ENCODE peak calls at places on chromosomes 11 and 22, in ten cellular contexts. One of them, this sample, is unnamed.
A peak's percentile ranks its signal among the peaks of the same experiment; 100 is the strongest.

GRCh38 chr22:30609260-30610185 is 2.5 kb downstream of the TCN2 start:
- DNase-seq in esophagus muscularis mucosa: no peak
- DNase-seq in Panc1: no peak
- DNase-seq in thoracic aorta: no peak
- DNase-seq in psoas muscle: peak; percentile 32
- DNase-seq in IMR-90: peak; percentile 86
- DNase-seq in kidney: no peak
- DNase-seq in A549: peak; percentile 59
- DNase-seq in pancreas: no peak
- DNase-seq in HCT116: no peak
- DNase-seq in this sample: peak; percentile 84

GRCh38 chr11:61746654-61747388 is 5.6 kb upstream of the MYRF start:
- DNase-seq in esophagus muscularis mucosa: no peak
- DNase-seq in Panc1: no peak
- DNase-seq in thoracic aorta: no peak
- DNase-seq in psoas muscle: no peak
- DNase-seq in IMR-90: no peak
- DNase-seq in kidney: no peak
- DNase-seq in A549: no peak
- DNase-seq in pancreas: no peak
- DNase-seq in HCT116: no peak
- DNase-seq in this sample: no peak

GRCh38 chr11:66559141-66559861 is 9.1 kb downstream of the CTSF start:
- DNase-seq in esophagus muscularis mucosa: no peak
- DNase-seq in Panc1: no peak
- DNase-seq in thoracic aorta: no peak
- DNase-seq in psoas muscle: peak; percentile 70
- DNase-seq in IMR-90: no peak
- DNase-seq in kidney: no peak
- DNase-seq in A549: no peak
- DNase-seq in pancreas: peak; percentile 73
- DNase-seq in HCT116: no peak
- DNase-seq in this sample: no peak

GRCh38 chr22:22129387-22129786 is 115.2 kb upstream of the VPREB1 start:
- DNase-seq in esophagus muscularis mucosa: no peak
- DNase-seq in Panc1: no peak
- DNase-seq in thoracic aorta: no peak
- DNase-seq in psoas muscle: no peak
- DNase-seq in IMR-90: no peak
- DNase-seq in kidney: no peak
- DNase-seq in A549: no peak
- DNase-seq in pancreas: no peak
- DNase-seq in HCT116: no peak
- DNase-seq in this sample: no peak

GRCh38 chr22:29621761-29622526 is 18.5 kb downstream of the NF2 start:
- DNase-seq in esophagus muscularis mucosa: no peak
- DNase-seq in Panc1: peak; percentile 99
- DNase-seq in thoracic aorta: no peak
- DNase-seq in psoas muscle: no peak
- DNase-seq in IMR-90: peak; percentile 97
- DNase-seq in kidney: no peak
- DNase-seq in A549: peak; percentile 86
- DNase-seq in pancreas: no peak
- DNase-seq in HCT116: peak; percentile 91
- DNase-seq in this sample: peak; percentile 100

GRCh38 chr11:63896071-63896470 is 20.9 kb downstream of the RCOR2 start:
- DNase-seq in esophagus muscularis mucosa: no peak
- DNase-seq in Panc1: no peak
- DNase-seq in thoracic aorta: no peak
- DNase-seq in psoas muscle: no peak
- DNase-seq in IMR-90: no peak
- DNase-seq in kidney: no peak
- DNase-seq in A549: no peak
- DNase-seq in pancreas: no peak
- DNase-seq in HCT116: no peak
- DNase-seq in this sample: no peak

GRCh38 chr11:116567721-116568242 is 205.0 kb downstream of the BUD13 start:
- DNase-seq in esophagus muscularis mucosa: no peak
- DNase-seq in Panc1: no peak
- DNase-seq in thoracic aorta: no peak
- DNase-seq in psoas muscle: no peak
- DNase-seq in IMR-90: no peak
- DNase-seq in kidney: no peak
- DNase-seq in A549: no peak
- DNase-seq in pancreas: no peak
- DNase-seq in HCT116: no peak
- DNase-seq in this sample: no peak

GRCh38 chr11:125393331-125393730 is 102.7 kb downstream of the FEZ1 start:
- DNase-seq in esophagus muscularis mucosa: no peak
- DNase-seq in Panc1: no peak
- DNase-seq in thoracic aorta: no peak
- DNase-seq in psoas muscle: no peak
- DNase-seq in IMR-90: no peak
- DNase-seq in kidney: no peak
- DNase-seq in A549: no peak
- DNase-seq in pancreas: no peak
- DNase-seq in HCT116: no peak
- DNase-seq in this sample: no peak

GRCh38 chr11:44338031-44338430 is 28.1 kb upstream of the ALX4 start:
- DNase-seq in esophagus muscularis mucosa: no peak
- DNase-seq in Panc1: no peak
- DNase-seq in thoracic aorta: no peak
- DNase-seq in psoas muscle: no peak
- DNase-seq in IMR-90: no peak
- DNase-seq in kidney: no peak
- DNase-seq in A549: no peak
- DNase-seq in pancreas: no peak
- DNase-seq in HCT116: no peak
- DNase-seq in this sample: no peak

GRCh38 chr11:116990061-116990473 is 108.2 kb downstream of the SIK3 start:
- DNase-seq in esophagus muscularis mucosa: no peak
- DNase-seq in Panc1: no peak
- DNase-seq in thoracic aorta: no peak
- DNase-seq in psoas muscle: no peak
- DNase-seq in IMR-90: peak; percentile 92
- DNase-seq in kidney: no peak
- DNase-seq in A549: no peak
- DNase-seq in pancreas: no peak
- DNase-seq in HCT116: no peak
- DNase-seq in this sample: peak; percentile 73

GRCh38 chr11:68828155-68828931 is 13.4 kb downstream of the CPT1A start:
- DNase-seq in esophagus muscularis mucosa: no peak
- DNase-seq in Panc1: no peak
- DNase-seq in thoracic aorta: no peak
- DNase-seq in psoas muscle: no peak
- DNase-seq in IMR-90: no peak
- DNase-seq in kidney: no peak
- DNase-seq in A549: no peak
- DNase-seq in pancreas: no peak
- DNase-seq in HCT116: no peak
- DNase-seq in this sample: no peak

GRCh38 chr22:50676661-50677492 is 4.3 kb downstream of the SHANK3 start:
- DNase-seq in esophagus muscularis mucosa: no peak
- DNase-seq in Panc1: no peak
- DNase-seq in thoracic aorta: no peak
- DNase-seq in psoas muscle: no peak
- DNase-seq in IMR-90: no peak
- DNase-seq in kidney: no peak
- DNase-seq in A549: no peak
- DNase-seq in pancreas: no peak
- DNase-seq in HCT116: no peak
- DNase-seq in this sample: no peak

GRCh38 chr22:40176921-40177737 is 596 bp upstream of the TNRC6B start:
- DNase-seq in esophagus muscularis mucosa: no peak
- DNase-seq in Panc1: no peak
- DNase-seq in thoracic aorta: no peak
- DNase-seq in psoas muscle: no peak
- DNase-seq in IMR-90: peak; percentile 71
- DNase-seq in kidney: peak; percentile 75
- DNase-seq in A549: peak; percentile 49
- DNase-seq in pancreas: peak; percentile 45
- DNase-seq in HCT116: no peak
- DNase-seq in this sample: peak; percentile 44

GRCh38 chr11:12629601-12630313 is 44.5 kb upstream of the TEAD1 start:
- DNase-seq in esophagus muscularis mucosa: no peak
- DNase-seq in Panc1: no peak
- DNase-seq in thoracic aorta: no peak
- DNase-seq in psoas muscle: no peak
- DNase-seq in IMR-90: peak; percentile 78
- DNase-seq in kidney: no peak
- DNase-seq in A549: no peak
- DNase-seq in pancreas: no peak
- DNase-seq in HCT116: no peak
- DNase-seq in this sample: no peak

GRCh38 chr11:31487848-31488247 is 21.6 kb downstream of the IMMP1L start:
- DNase-seq in esophagus muscularis mucosa: no peak
- DNase-seq in Panc1: no peak
- DNase-seq in thoracic aorta: no peak
- DNase-seq in psoas muscle: no peak
- DNase-seq in IMR-90: peak; percentile 73
- DNase-seq in kidney: no peak
- DNase-seq in A549: peak; percentile 68
- DNase-seq in pancreas: no peak
- DNase-seq in HCT116: peak; percentile 44
- DNase-seq in this sample: peak; percentile 33

DNA sequence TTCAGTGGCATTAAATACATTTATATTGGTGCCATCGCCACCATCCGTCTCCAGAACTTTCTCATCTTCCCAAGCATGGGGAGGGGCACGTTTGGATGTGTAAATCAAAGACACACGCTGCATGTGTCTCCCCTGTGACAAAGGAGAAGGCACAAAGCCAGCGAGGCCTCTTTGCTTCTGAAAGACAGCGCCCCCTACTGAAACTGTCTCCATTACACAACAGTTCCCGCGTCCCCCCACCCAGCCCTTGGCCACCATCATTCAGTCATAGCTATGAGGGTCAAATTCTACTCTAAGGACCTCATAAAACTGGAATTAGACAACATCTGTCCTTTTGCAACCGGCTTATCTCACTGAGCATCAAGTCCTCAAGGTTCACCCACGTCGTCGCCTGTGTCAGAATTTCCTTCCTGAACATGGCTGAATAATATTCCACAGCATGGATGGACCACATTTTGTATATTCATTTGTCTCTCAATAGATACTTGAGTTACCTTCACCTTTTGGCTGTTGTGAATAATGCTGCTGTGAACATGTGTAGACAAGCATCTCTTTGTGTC is 64.8 kb downstream of the IGF2 start:
- DNase-seq in esophagus muscularis mucosa: no peak
- DNase-seq in Panc1: no peak
- DNase-seq in thoracic aorta: no peak
- DNase-seq in psoas muscle: no peak
- DNase-seq in IMR-90: no peak
- DNase-seq in kidney: no peak
- DNase-seq in A549: no peak
- DNase-seq in pancreas: no peak
- DNase-seq in HCT116: no peak
- DNase-seq in this sample: no peak
- TF ChIP-seq CTCF in esophagus muscularis mucosa: no peak
- TF ChIP-seq CTCF in Panc1: no peak
- TF ChIP-seq CTCF in thoracic aorta: no peak
- TF ChIP-seq CTCF in psoas muscle: no peak
- TF ChIP-seq CTCF in IMR-90: no peak
- TF ChIP-seq CTCF in kidney: no peak
- TF ChIP-seq CTCF in A549: peak; percentile 18
- TF ChIP-seq CTCF in pancreas: no peak
- TF ChIP-seq CTCF in HCT116: peak; percentile 67
- TF ChIP-seq CTCF in this sample: peak; percentile 11

GRCh38 chr22:17091851-17092250 is 7.1 kb downstream of the IL17RA start:
- DNase-seq in esophagus muscularis mucosa: no peak
- DNase-seq in Panc1: no peak
- DNase-seq in thoracic aorta: no peak
- DNase-seq in psoas muscle: no peak
- DNase-seq in IMR-90: no peak
- DNase-seq in kidney: no peak
- DNase-seq in A549: no peak
- DNase-seq in pancreas: no peak
- DNase-seq in HCT116: no peak
- DNase-seq in this sample: no peak
- H3K4me1 ChIP-seq in esophagus muscularis mucosa: peaks cover 8% of the 10 kb centered on the region
- H3K4me1 ChIP-seq in Panc1: no peaks in the 10 kb centered on the region
- H3K4me1 ChIP-seq in thoracic aorta: peaks cover 2% of the 10 kb centered on the region
- H3K4me1 ChIP-seq in psoas muscle: no peaks in the 10 kb centered on the region
- H3K4me1 ChIP-seq in IMR-90: peaks cover 7% of the 10 kb centered on the region
- H3K4me1 ChIP-seq in kidney: no peaks in the 10 kb centered on the region
- H3K4me1 ChIP-seq in A549: no peaks in the 10 kb centered on the region
- H3K4me1 ChIP-seq in pancreas: no peaks in the 10 kb centered on the region
- H3K4me1 ChIP-seq in HCT116: no peaks in the 10 kb centered on the region
- H3K4me1 ChIP-seq in this sample: peaks cover 2% of the 10 kb centered on the region

DNA sequence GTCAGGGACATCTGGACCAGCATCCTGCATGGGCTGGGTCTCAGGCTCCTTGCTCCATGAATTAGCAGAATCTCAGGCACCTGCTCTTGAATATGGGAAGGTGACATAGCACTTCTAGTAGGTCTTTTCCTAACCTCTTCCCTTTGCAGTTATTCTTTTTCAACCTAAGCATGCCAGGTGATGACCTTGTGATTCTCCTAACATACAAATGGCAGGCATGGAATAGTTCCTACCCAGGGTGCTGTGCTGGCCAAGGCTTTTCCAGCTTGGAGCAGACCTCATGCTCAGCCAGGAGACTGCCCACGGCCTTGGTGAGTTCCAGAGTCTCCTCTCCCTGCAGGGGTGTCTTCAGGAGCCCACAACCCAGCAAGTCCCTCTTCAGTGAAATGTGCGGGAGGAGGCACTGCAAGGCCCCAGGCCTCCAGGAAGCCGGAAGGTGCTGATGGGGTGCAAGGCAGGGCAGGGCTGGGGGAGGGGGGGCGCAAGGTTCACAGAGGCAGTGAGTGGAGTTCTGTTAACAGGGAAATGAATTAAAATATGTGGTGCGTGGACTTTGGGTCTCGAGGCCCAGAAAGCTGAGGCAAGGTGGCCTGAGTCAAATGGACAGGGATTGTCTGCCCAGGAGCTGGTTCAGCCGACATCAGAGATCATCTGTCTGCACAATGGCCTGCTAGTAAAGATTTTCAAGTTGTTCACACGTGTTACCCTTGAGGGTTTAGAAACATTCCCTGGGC is 75.9 kb upstream of the SEPTIN5 start:
- DNase-seq in esophagus muscularis mucosa: no peak
- DNase-seq in Panc1: no peak
- DNase-seq in thoracic aorta: no peak
- DNase-seq in psoas muscle: no peak
- DNase-seq in IMR-90: no peak
- DNase-seq in kidney: no peak
- DNase-seq in A549: no peak
- DNase-seq in pancreas: no peak
- DNase-seq in HCT116: no peak
- DNase-seq in this sample: no peak
- H3K27ac ChIP-seq in esophagus muscularis mucosa: no peak overlapping the region
- H3K27ac ChIP-seq in Panc1: no peak overlapping the region
- H3K27ac ChIP-seq in thoracic aorta: no peak overlapping the region
- H3K27ac ChIP-seq in psoas muscle: no peak overlapping the region
- H3K27ac ChIP-seq in IMR-90: no peak overlapping the region
- H3K27ac ChIP-seq in kidney: no peak overlapping the region
- H3K27ac ChIP-seq in A549: no peak overlapping the region
- H3K27ac ChIP-seq in pancreas: no peak overlapping the region
- H3K27ac ChIP-seq in HCT116: no peak overlapping the region
- H3K27ac ChIP-seq in this sample: no peak overlapping the region

GRCh38 chr11:127791844-127792243 is 791.3 kb upstream of the KIRREL3 start:
- DNase-seq in esophagus muscularis mucosa: no peak
- DNase-seq in Panc1: no peak
- DNase-seq in thoracic aorta: no peak
- DNase-seq in psoas muscle: no peak
- DNase-seq in IMR-90: no peak
- DNase-seq in kidney: no peak
- DNase-seq in A549: no peak
- DNase-seq in pancreas: no peak
- DNase-seq in HCT116: no peak
- DNase-seq in this sample: no peak

GRCh38 chr11:127789887-127790286 is 789.3 kb upstream of the KIRREL3 start:
- DNase-seq in esophagus muscularis mucosa: no peak
- DNase-seq in Panc1: no peak
- DNase-seq in thoracic aorta: no peak
- DNase-seq in psoas muscle: no peak
- DNase-seq in IMR-90: peak; percentile 1
- DNase-seq in kidney: no peak
- DNase-seq in A549: peak; percentile 13
- DNase-seq in pancreas: peak; percentile 23
- DNase-seq in HCT116: no peak
- DNase-seq in this sample: no peak
- TF ChIP-seq CTCF in esophagus muscularis mucosa: no peak
- TF ChIP-seq CTCF in Panc1: peak; percentile 69
- TF ChIP-seq CTCF in thoracic aorta: no peak
- TF ChIP-seq CTCF in psoas muscle: peak; percentile 17
- TF ChIP-seq CTCF in IMR-90: no peak
- TF ChIP-seq CTCF in kidney: peak; percentile 19
- TF ChIP-seq CTCF in A549: no peak
- TF ChIP-seq CTCF in pancreas: no peak
- TF ChIP-seq CTCF in HCT116: no peak
- TF ChIP-seq CTCF in this sample: no peak